ENCODE peak calls at places on chromosomes 11 and 22, in six cellular contexts. R is GM23248, J is BJ, X is keratinocyte, W is neuronal stem cell, F is MM.1S. D is an unnamed sample. For H3K27me3 and H3K36me3, the result is how much of the 10 kb centered on the place peaks cover.

GRCh38 chr11:64078294-64078693 is 42.6 kb downstream of the FLRT1 start:
- DNase-seq in R (no peak), J (no peak), X (no peak), W (no peak), F (no peak), D (no peak)

GRCh38 chr11:17985517-17985916 is 27.3 kb downstream of the SERGEF start:
- DNase-seq in R (peak), J (no peak), X (no peak), W (no peak), F (no peak), D (no peak)

GRCh38 chr11:11290354-11290753 is 62.7 kb downstream of the CSNK2A3 start:
- DNase-seq in R (no peak), J (no peak), X (no peak), W (no peak), F (no peak), D (no peak)

GRCh38 chr11:22976146-22976545 is 115.9 kb upstream of the CCDC179 start:
- DNase-seq in R (peak), J (no peak), X (no peak), W (no peak), F (no peak), D (peak)

GRCh38 chr11:1640076-1640946 is 10.7 kb downstream of the KRTAP5-5 start:
- DNase-seq in R (peak), J (no peak), X (no peak), W (peak), F (peak), D (peak)

GRCh38 chr22:43001271-43002197 is 13.4 kb downstream of the PACSIN2 start:
- DNase-seq in R (peak), J (no peak), X (no peak), W (no peak), F (no peak), D (no peak)

GRCh38 chr11:59197990-59198389 is 14.7 kb downstream of the MPEG1 start:
- DNase-seq in R (peak), J (no peak), X (no peak), W (no peak), F (no peak), D (peak)

GRCh38 chr11:16785520-16786128 is 47.2 kb downstream of the C11orf58 start:
- DNase-seq in R (peak), J (no peak), X (peak), W (peak), F (peak), D (peak)

GRCh38 chr11:114228401-114229061 is 67.7 kb upstream of the NNMT start:
- DNase-seq in R (no peak), J (no peak), X (no peak), W (no peak), F (no peak), D (no peak)

GRCh38 chr11:68303982-68304780 is 8.2 kb upstream of the LRP5 start:
- DNase-seq in R (no peak), J (no peak), X (no peak), W (no peak), F (no peak), D (no peak)

GRCh38 chr11:12802418-12803085 is 128.3 kb downstream of the TEAD1 start:
- DNase-seq in R (peak), J (no peak), X (peak), W (peak), F (no peak), D (peak)

GRCh38 chr11:12278766-12279671 is 98.4 kb upstream of the PARVA start:
- DNase-seq in R (no peak), J (no peak), X (no peak), W (no peak), F (no peak), D (no peak)

GRCh38 chr22:22704156-22704946 is 59.9 kb downstream of the GGTLC2 start:
- DNase-seq in R (no peak), J (no peak), X (no peak), W (no peak), F (no peak), D (no peak)

GRCh38 chr22:39251762-39252460 is 7.1 kb upstream of the PDGFB start:
- DNase-seq in R (peak), J (no peak), X (no peak), W (no peak), F (no peak), D (peak)

GRCh38 chr11:44726278-44727113 is at the start of gene TSPAN18:
- DNase-seq in R (peak), J (no peak), X (no peak), W (peak), F (peak), D (no peak)

GRCh38 chr11:64241175-64241429 is 207 bp downstream of the FKBP2 start:
- DNase-seq in R (no peak), J (no peak), X (no peak), W (no peak), F (no peak), D (no peak)

GRCh38 chr11:129946256-129946655 is 50.9 kb upstream of the NFRKB start:
- DNase-seq in R (peak), J (no peak), X (no peak), W (no peak), F (peak), D (no peak)

GRCh38 chr11:128653828-128654231 is 40.0 kb upstream of the FLI1 start:
- DNase-seq in R (peak), J (peak), X (no peak), W (no peak), F (no peak), D (no peak)

GRCh38 chr22:50078246-50078645 is 7.0 kb downstream of the MLC1 start:
- DNase-seq in R (no peak), J (no peak), X (no peak), W (no peak), F (no peak), D (no peak)

GRCh38 chr11:8258771-8259170 is 4.9 kb downstream of the LMO1 start:
- DNase-seq in R (peak), J (no peak), X (no peak), W (no peak), F (no peak), D (peak)

GRCh38 chr11:11984563-11984962 is 23.9 kb downstream of the DKK3 start:
- DNase-seq in R (peak), J (no peak), X (no peak), W (no peak), F (no peak), D (no peak)

GRCh38 chr11:33622806-33623205 is 77.8 kb downstream of the C11orf91 start:
- DNase-seq in R (no peak), J (no peak), X (no peak), W (no peak), F (peak), D (no peak)

GRCh38 chr11:86688398-86689179 is 16.2 kb upstream of the ME3 start:
- DNase-seq in R (peak), J (peak), X (no peak), W (no peak), F (no peak), D (peak)

GRCh38 chr11:69353696-69354544 is 60.0 kb downstream of the MYEOV start:
- DNase-seq in R (no peak), J (no peak), X (no peak), W (no peak), F (no peak), D (no peak)

GRCh38 chr11:121191787-121192186 is 90.7 kb downstream of the TECTA start:
- DNase-seq in R (no peak), J (no peak), X (no peak), W (no peak), F (no peak), D (no peak)

GRCh38 chr11:120060512-120060911 is 77.4 kb downstream of the TRIM29 start:
- DNase-seq in R (no peak), J (no peak), X (no peak), W (no peak), F (no peak), D (no peak)

GRCh38 chr11:36253238-36253637 is 36.0 kb downstream of the COMMD9 start:
- DNase-seq in R (no peak), J (no peak), X (no peak), W (no peak), F (no peak), D (peak)

GRCh38 chr11:41921991-41922390 is 462.5 kb upstream of the LRRC4C start:
- DNase-seq in R (no peak), J (no peak), X (no peak), W (peak), F (no peak), D (no peak)

GRCh38 chr22:36940676-36941075 is 27.2 kb downstream of the CSF2RB start:
- DNase-seq in R (no peak), J (no peak), X (no peak), W (no peak), F (peak), D (no peak)

GRCh38 chr11:27963370-27963769 is 144.6 kb downstream of the KIF18A start:
- DNase-seq in R (no peak), J (no peak), X (no peak), W (no peak), F (no peak), D (no peak)

GRCh38 chr11:69278091-69278867 is 15.7 kb upstream of the MYEOV start:
- DNase-seq in R (no peak), J (no peak), X (no peak), W (no peak), F (no peak), D (no peak)

GRCh38 chr11:47378011-47378835 is at the start of gene SPI1:
- DNase-seq in R (no peak), J (no peak), X (no peak), W (no peak), F (peak), D (no peak)

GRCh38 chr11:100801225-100801999 is 114.3 kb downstream of the ARHGAP42 start:
- DNase-seq in R (no peak), J (no peak), X (no peak), W (no peak), F (no peak), D (no peak)

GRCh38 chr11:77211040-77211451 is 83.0 kb downstream of the MYO7A start:
- DNase-seq in R (no peak), J (no peak), X (no peak), W (no peak), F (peak), D (no peak)

GRCh38 chr22:47174096-47174495 is 411.6 kb downstream of the TBC1D22A start:
- DNase-seq in R (no peak), J (no peak), X (no peak), W (no peak), F (no peak), D (no peak)

GRCh38 chr11:34640050-34640971 is 19.4 kb downstream of the EHF start:
- DNase-seq in R (no peak), J (no peak), X (no peak), W (no peak), F (no peak), D (no peak)

GRCh38 chr11:105000797-105001196 is 22.2 kb downstream of the CASP5 start:
- DNase-seq in R (peak), J (no peak), X (no peak), W (no peak), F (peak), D (no peak)

GRCh38 chr11:44018127-44018521 is 29.7 kb upstream of the ACCSL start:
- DNase-seq in R (peak), J (no peak), X (no peak), W (no peak), F (no peak), D (no peak)

GRCh38 chr22:20965888-20966855 is 883 bp upstream of the AIFM3 start:
- DNase-seq in R (no peak), J (no peak), X (no peak), W (no peak), F (no peak), D (no peak)

GRCh38 chr22:20964090-20964798 is 2.8 kb upstream of the AIFM3 start:
- DNase-seq in R (no peak), J (no peak), X (no peak), W (no peak), F (no peak), D (no peak)

GRCh38 chr22:20966883-20967696 is at the start of gene AIFM3:
- DNase-seq in R (no peak), J (no peak), X (no peak), W (no peak), F (no peak), D (no peak)

GRCh38 chr22:20964799-20965103 is 2.3 kb upstream of the AIFM3 start:
- DNase-seq in R (no peak), J (no peak), X (no peak), W (no peak), F (no peak), D (no peak)

DNA sequence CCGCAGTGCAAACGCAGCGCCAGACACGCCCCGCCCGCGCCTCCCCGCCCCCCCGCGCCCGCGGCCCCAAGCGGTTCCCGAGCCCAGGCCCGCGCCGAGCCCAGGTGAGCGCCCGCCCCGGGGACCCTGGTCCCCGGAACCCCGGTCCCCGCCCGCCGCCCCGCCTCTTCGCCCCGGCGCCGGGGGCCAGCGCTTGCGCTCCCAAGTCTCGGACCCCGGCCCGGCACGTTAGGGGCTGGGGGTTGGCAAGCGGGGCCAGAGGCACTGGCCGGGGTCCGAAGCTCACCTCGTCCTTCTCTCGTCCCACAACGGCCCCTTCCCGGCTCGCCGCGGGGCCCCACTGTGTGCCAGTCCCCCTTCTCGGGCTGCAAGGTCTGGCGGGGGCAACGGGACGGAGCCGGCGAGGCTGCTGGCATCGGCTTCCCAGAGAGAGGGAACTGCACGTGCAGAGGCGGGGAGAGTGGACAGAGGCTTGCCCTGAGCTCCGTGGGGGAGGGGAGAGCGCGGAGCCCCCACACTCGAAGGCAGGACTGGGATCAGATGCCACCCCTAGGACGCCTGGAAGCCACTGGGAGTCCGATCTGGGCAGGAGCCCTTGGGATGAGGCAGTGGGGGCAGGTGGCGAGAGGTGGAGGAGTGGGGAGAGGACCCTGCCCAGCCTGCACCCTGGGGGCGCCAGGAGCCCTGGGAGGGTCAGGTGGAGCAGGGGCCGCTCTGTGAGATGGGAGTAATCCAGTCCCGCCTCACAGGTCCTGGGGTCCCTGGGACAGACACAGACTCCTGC is 1.8 kb upstream of the AIFM3 start:
- DNase-seq in R (no peak), J (no peak), X (no peak), W (no peak), F (no peak), D (no peak)
- H3K4me3 ChIP-seq in R (peak), J (peak), X (peak), W (peak), F (peak), D (no peak)

GRCh38 chr22:27370281-27370680 is 431.3 kb downstream of the MN1 start:
- DNase-seq in R (no peak), J (no peak), X (no peak), W (no peak), F (no peak), D (no peak)
- H3K27me3 ChIP-seq in R (under half), J (under half), X (under half), W (under half), F (under half), D (under half)

GRCh38 chr22:24068717-24069116 is 57.6 kb downstream of the CABIN1 start:
- DNase-seq in R (no peak), J (no peak), X (no peak), W (no peak), F (no peak), D (no peak)

GRCh38 chr22:24069721-24070120 is 58.6 kb downstream of the CABIN1 start:
- DNase-seq in R (no peak), J (no peak), X (no peak), W (no peak), F (peak), D (no peak)

GRCh38 chr22:24071686-24072085 is 60.6 kb downstream of the CABIN1 start:
- DNase-seq in R (no peak), J (no peak), X (no peak), W (no peak), F (no peak), D (no peak)

GRCh38 chr22:24072361-24072760 is 61.3 kb downstream of the CABIN1 start:
- DNase-seq in R (no peak), J (no peak), X (no peak), W (no peak), F (no peak), D (no peak)

DNA sequence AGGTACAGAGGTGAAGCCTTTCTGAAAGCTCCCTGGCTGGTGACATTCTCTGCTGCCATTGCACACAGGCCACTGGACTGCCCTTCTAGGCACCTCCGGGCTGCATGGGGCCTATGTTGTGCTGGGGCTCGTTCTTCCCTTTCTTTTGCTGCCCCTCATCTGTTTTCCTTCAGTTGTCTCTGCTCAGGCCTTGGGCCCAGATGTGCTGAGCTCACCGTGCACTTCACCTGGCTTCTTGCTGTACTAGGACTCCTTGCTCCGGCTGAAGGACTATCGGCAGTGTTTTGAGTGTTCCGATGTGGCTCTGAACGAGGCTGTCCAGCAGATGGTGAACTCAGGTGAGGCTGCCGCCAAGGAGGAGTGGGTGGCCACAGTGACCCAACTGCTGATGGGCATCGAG is 59.4 kb downstream of the CABIN1 start:
- DNase-seq in R (no peak), J (no peak), X (no peak), W (no peak), F (no peak), D (no peak)
- H3K36me3 ChIP-seq in R (under half), J (under half), X (under half), W (under half), F (under half), D (under half)

GRCh38 chr11:66408488-66409214 is 12.2 kb upstream of the NPAS4 start:
- DNase-seq in R (peak), J (peak), X (no peak), W (peak), F (peak), D (peak)
- H3K4me3 ChIP-seq in R (peak), J (peak), X (no peak), W (peak), F (peak), D (peak)

GRCh38 chr22:20434773-20435172 is 2.9 kb downstream of the SCARF2 start:
- DNase-seq in R (no peak), J (no peak), X (no peak), W (no peak), F (no peak), D (no peak)
- H3K27me3 ChIP-seq in R (under half), J (under half), X (half or more), W (half or more), F (half or more), D (under half)

DNA sequence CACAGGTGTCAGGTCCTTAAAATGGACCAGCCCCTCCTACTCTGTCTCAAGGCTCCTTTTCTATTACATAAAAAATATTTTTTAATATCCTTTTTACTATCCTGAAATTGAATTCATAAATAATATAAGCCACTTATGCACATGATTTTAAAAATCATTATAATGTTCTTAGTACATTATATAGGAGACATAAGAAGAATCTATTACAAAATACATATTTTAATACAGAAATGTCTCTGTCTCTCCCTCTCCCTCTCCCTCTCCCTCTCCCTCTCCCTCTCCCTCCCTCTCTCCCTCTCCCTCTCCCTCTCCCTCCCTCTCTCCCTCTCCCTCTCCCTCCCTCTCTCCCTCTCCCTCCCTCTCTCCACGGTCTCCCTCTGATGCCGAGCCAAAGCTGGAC is 52.0 kb upstream of the SLC6A5 start:
- DNase-seq in R (no peak), J (no peak), X (no peak), W (no peak), F (no peak), D (peak)
- H3K36me3 ChIP-seq in R (under half), J (under half), X (under half), W (under half), F (under half), D (under half)